ENCODE peak calls at places on chromosomes 4 and X, in five cellular contexts. I is GM23338, B is GM13976, U is cardiac fibroblast, G is body of pancreas. V is an unnamed sample.

GRCh38 chrX:12936947-12937346 is 30.5 kb downstream of the TLR8 start:
- DNase-seq in I (peak), B (no peak), U (no peak), G (no peak), V (no peak)

GRCh38 chr4:71498624-71499023 is 159.8 kb downstream of the SLC4A4 start:
- DNase-seq in I (no peak), B (no peak), U (no peak), G (no peak), V (no peak)

GRCh38 chr4:6452116-6452896 is 20.1 kb downstream of the PPP2R2C start:
- DNase-seq in I (no peak), B (no peak), U (no peak), G (no peak), V (no peak)

GRCh38 chr4:108446554-108446953 is 173.8 kb upstream of the RPL34 start:
- DNase-seq in I (no peak), B (no peak), U (no peak), G (no peak), V (no peak)

GRCh38 chr4:38605181-38605764 is 58.7 kb upstream of the KLF3 start:
- DNase-seq in I (no peak), B (no peak), U (no peak), G (no peak), V (no peak)

GRCh38 chrX:64642482-64642881 is 247.2 kb upstream of the MTMR8 start:
- DNase-seq in I (peak), B (no peak), U (peak), G (no peak), V (no peak)

GRCh38 chrX:155870958-155871357 is 10.2 kb upstream of the VAMP7 start:
- DNase-seq in I (no peak), B (no peak), U (no peak), G (no peak), V (no peak)

GRCh38 chr4:99506781-99507180 is 4.0 kb upstream of the C4orf17 start:
- DNase-seq in I (no peak), B (no peak), U (peak), G (no peak), V (peak)

GRCh38 chrX:118346258-118347094 is 570 bp downstream of the WDR44 start:
- DNase-seq in I (peak), B (peak), U (peak), G (peak), V (peak)

DNA sequence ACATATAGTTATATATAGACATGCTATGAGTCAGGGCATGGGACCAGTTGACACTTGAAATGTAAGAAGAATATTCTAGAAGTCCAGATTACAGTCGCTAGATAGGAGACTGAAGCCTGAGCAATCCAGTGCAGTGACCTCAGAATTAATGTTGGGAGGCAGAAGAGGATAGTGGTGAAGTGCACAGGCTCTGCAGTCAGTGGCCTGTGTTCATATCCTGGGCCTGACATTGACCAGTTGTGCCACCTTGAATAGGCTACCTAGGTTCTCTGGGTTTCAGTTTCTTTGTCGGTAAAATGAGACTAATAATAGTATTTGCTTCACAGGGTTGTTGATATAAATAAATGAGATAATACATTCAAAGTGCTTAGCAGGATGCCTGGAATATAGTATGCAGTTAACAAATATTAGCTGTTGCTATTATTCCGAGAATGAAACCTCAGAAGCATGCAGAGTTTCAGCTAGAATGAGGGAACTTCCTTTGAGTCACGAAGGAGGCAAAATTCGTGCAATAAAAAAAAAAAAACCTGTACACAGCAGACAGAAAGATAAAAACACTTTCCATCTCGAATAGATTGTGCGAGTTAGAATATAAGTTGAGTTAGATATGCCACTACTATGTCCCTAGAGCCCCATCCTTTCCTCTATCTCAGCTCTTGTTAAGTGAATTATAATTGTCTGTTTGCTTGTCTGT is 4.0 kb upstream of the SH2D1A start:
- DNase-seq in I (no peak), B (no peak), U (no peak), G (no peak), V (no peak)
- TF ChIP-seq CTCF in I (no peak), B (no peak), U (no peak), G (no peak), V (no peak)

GRCh38 chr4:104351696-104352095 is 143.0 kb downstream of the CXXC4 start:
- DNase-seq in I (no peak), B (no peak), U (no peak), G (no peak), V (no peak)

GRCh38 chr4:104353481-104353880 is 141.2 kb downstream of the CXXC4 start:
- DNase-seq in I (no peak), B (no peak), U (no peak), G (no peak), V (no peak)

GRCh38 chr4:104352211-104352610 is 142.5 kb downstream of the CXXC4 start:
- DNase-seq in I (peak), B (no peak), U (no peak), G (no peak), V (no peak)
- TF ChIP-seq CTCF in I (peak), B (no peak), U (peak), G (no peak), V (no peak)

GRCh38 chrX:9467181-9467580 is 2.3 kb downstream of the TBL1X start:
- DNase-seq in I (no peak), B (no peak), U (no peak), G (no peak), V (no peak)

GRCh38 chrX:9466711-9467110 is 1.9 kb downstream of the TBL1X start:
- DNase-seq in I (no peak), B (no peak), U (no peak), G (no peak), V (no peak)

GRCh38 chrX:9464435-9465371 is at the start of gene TBL1X:
- DNase-seq in I (peak), B (peak), U (peak), G (no peak), V (no peak)

GRCh38 chrX:9466115-9466495 is 1.2 kb downstream of the TBL1X start:
- DNase-seq in I (peak), B (no peak), U (peak), G (peak), V (no peak)

DNA sequence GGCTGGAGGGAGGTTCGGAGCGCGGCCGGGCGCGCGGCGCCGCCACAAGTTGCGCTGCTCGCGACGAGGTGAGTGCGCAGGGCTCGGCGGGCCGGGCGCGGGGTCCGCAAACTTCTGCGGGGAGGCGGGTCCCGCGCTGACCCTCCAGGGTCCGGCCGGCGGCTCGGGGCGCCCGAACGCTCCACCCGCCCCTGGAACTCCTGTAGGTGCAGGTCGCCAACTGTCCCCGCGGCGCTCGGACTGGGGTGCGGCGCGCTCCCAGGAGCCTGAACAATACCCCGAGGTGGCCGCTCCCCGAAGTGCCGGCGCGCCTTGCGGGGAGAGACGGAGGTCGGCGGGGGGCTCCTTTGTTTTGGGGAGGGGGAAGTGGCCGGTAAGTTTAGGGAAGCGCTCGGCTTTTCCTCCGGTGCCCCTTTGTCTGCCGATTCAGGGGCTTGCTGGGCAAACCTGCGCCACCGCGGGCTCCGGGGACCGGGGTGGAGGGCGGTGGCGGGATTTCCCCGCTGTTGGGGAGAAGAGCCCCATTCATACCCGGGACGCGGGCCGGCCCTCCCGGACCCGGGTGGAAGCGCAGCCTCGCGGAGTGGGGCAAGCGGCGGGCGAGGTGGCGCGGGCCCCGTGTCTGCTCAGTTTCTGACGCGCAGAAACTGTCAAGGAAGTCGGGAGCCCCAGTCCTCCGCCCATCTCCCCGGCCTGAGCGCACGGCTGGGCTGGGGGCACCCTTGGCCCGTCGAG is 689 bp downstream of the TBL1X start:
- DNase-seq in I (peak), B (peak), U (peak), G (no peak), V (no peak)
- TF ChIP-seq CTCF in I (no peak), B (no peak), U (no peak), G (no peak), V (no peak)

GRCh38 chrX:25191403-25191802 is 175.6 kb upstream of the ARX start:
- DNase-seq in I (peak), B (no peak), U (no peak), G (no peak), V (peak)
- TF ChIP-seq CTCF in I (peak), B (no peak), U (no peak), G (no peak), V (no peak)

DNA sequence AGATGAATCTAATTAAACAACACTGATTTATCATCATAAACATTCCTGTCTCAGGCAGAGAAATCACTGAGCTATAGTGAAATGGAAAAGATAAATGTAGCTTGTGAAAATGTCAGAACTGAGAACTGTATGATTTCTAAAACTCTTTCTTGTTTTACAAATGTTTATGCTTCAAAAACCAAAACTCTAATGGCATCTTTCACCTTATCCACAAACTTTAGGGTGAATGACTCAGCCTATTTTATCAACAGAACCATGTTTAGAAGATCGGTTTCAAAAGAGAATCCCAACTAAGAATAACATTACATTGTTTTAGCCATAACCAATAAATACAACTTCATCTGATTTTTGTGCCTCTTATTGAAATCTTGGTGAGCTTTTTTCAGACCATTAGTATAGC is 21.4 kb downstream of the NKX6-1 start:
- DNase-seq in I (no peak), B (no peak), U (no peak), G (no peak), V (no peak)
- TF ChIP-seq CTCF in I (no peak), B (no peak), U (no peak), G (no peak), V (no peak)

GRCh38 chrX:10401239-10401638 is 219.1 kb downstream of the MID1 start:
- DNase-seq in I (no peak), B (no peak), U (peak), G (no peak), V (no peak)
- TF ChIP-seq CTCF in I (peak), B (no peak), U (peak), G (no peak), V (no peak)

GRCh38 chr4:55887594-55887993 is 34.1 kb downstream of the EXOC1 start:
- DNase-seq in I (peak), B (no peak), U (no peak), G (no peak), V (peak)
- TF ChIP-seq CTCF in I (peak), B (no peak), U (no peak), G (no peak), V (no peak)

DNA sequence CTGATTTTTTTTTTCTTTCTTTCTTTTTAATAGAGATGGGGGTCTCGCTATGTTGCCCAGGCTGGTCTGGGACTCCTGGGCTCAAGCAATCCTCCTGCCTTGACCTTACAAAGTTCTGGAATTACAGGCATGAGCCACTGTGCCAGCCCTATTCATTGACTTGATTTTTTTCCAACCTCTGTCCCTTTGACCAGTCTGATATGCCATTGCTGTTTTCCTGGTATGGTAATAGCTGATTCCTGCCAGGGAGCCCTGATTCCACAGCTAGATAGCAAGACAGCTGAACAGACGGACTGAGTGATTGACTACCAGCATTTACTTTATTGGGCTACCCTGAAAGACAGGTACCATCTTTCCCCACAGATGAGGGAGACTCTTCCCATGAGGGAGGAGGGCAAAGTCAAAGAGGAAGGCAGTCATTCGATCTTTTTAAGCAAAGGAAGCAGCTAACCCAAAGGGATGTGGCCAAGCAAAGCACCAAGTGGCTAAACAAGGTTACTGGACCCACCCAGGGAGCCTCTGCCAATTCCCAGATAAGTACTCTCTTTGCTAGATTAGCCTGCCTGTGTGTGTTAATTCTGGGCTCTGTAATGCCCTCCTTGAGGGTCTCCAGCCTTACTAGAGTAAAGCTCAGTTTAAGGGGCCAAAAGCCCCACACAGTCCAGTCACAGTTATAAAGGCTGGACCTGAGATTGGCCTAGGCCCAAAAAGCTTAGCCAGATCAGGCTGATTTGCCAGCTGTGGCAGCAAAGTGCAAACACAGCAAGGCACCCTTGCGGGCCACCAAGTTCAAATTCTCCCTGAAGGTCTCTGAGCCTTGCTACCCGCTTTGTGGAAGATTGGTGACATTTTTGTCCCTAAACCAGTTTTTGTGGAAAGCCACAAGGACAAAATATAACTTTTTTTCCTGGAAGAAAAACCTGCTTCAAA is 192.4 kb upstream of the GPC4 start:
- DNase-seq in I (peak), B (no peak), U (no peak), G (peak), V (no peak)
- TF ChIP-seq CTCF in I (no peak), B (no peak), U (no peak), G (no peak), V (no peak)

GRCh38 chr4:10354225-10354624 is 103.0 kb downstream of the ZNF518B start:
- DNase-seq in I (no peak), B (no peak), U (no peak), G (no peak), V (no peak)
- TF ChIP-seq CTCF in I (no peak), B (no peak), U (no peak), G (no peak), V (no peak)